ENCODE peak calls at places on chromosomes 3 and 15, in six cellular contexts. K is ovary, O is cardiac muscle cell, G is H9, N is HAP-1, A is adrenal gland. U is an unnamed sample.

GRCh38 chr15:92104069-92104468 is 250.6 kb downstream of the SLCO3A1 start:
- DNase-seq in O (no peak), A (no peak), G (no peak), N (no peak), K (no peak), U (no peak)

GRCh38 chr3:106823706-106824105 is 553.5 kb upstream of the CCDC54 start:
- DNase-seq in O (no peak), G (no peak), K (no peak), N (no peak), A (no peak), U (no peak)

GRCh38 chr3:20064796-20065564 is 24.7 kb downstream of the KAT2B start:
- DNase-seq in G (no peak), O (no peak), N (no peak), K (no peak), A (no peak), U (no peak)

GRCh38 chr3:18510947-18511346 is 85.8 kb upstream of the SATB1 start:
- DNase-seq in A (no peak), K (no peak), O (no peak), N (no peak), G (no peak), U (no peak)

GRCh38 chr3:41167722-41168497 is 31.4 kb upstream of the CTNNB1 start:
- DNase-seq in G (no peak), O (no peak), N (no peak), A (no peak), K (no peak), U (no peak)

GRCh38 chr3:188627652-188628051 is 473.7 kb downstream of the LPP start:
- DNase-seq in A (no peak), N (no peak), G (no peak), K (no peak), O (peak; percentile 20), U (no peak)

GRCh38 chr3:63046152-63046551 is 170.9 kb upstream of the CADPS start:
- DNase-seq in O (no peak), G (no peak), A (no peak), K (no peak), N (no peak), U (no peak)

GRCh38 chr3:79521221-79521848 is 246.5 kb downstream of the ROBO1 start:
- DNase-seq in A (no peak), O (peak; percentile 62), G (no peak), N (peak; percentile 41), K (no peak), U (no peak)

GRCh38 chr15:72493220-72493619 is 19.1 kb downstream of the ARIH1 start:
- DNase-seq in G (no peak), K (no peak), O (no peak), N (no peak), A (no peak), U (no peak)

GRCh38 chr3:37892917-37893595 is 31.4 kb downstream of the CTDSPL start:
- DNase-seq in A (peak; percentile 85), G (no peak), O (peak; percentile 46), K (no peak), N (no peak), U (peak; percentile 87)

GRCh38 chr15:52331490-52332240 is 36.1 kb upstream of the MYO5C start:
- DNase-seq in N (peak; percentile 28), O (peak; percentile 63), G (no peak), A (peak; percentile 68), K (no peak), U (no peak)

GRCh38 chr15:61479601-61480000 is 250.5 kb upstream of the RORA start:
- DNase-seq in A (no peak), K (no peak), N (no peak), O (no peak), G (no peak), U (no peak)

GRCh38 chr3:124246949-124247348 is 255.0 kb upstream of the ROPN1 start:
- DNase-seq in O (no peak), A (no peak), G (no peak), N (peak; percentile 37), K (no peak), U (no peak)

GRCh38 chr3:103730744-103731143 is 1295.9 kb downstream of the ZPLD1 start:
- DNase-seq in K (no peak), N (no peak), A (no peak), O (no peak), G (no peak), U (no peak)
- H3K4me1 ChIP-seq in K (no peaks in the 10 kb centered on the region), N (no peaks in the 10 kb centered on the region), A (no peaks in the 10 kb centered on the region), O (no peaks in the 10 kb centered on the region), G (no peaks in the 10 kb centered on the region), U (no peaks in the 10 kb centered on the region)

GRCh38 chr3:4517095-4517494 is 23.9 kb downstream of the ITPR1 start:
- DNase-seq in N (no peak), O (no peak), G (no peak), K (no peak), A (no peak), U (no peak)
- H3K4me1 ChIP-seq in N (no peaks in the 10 kb centered on the region), O (peaks cover 40% of the 10 kb centered on the region), G (peaks cover 7% of the 10 kb centered on the region), K (peaks cover 23% of the 10 kb centered on the region), A (peaks cover 33% of the 10 kb centered on the region), U (peaks cover 28% of the 10 kb centered on the region)

DNA sequence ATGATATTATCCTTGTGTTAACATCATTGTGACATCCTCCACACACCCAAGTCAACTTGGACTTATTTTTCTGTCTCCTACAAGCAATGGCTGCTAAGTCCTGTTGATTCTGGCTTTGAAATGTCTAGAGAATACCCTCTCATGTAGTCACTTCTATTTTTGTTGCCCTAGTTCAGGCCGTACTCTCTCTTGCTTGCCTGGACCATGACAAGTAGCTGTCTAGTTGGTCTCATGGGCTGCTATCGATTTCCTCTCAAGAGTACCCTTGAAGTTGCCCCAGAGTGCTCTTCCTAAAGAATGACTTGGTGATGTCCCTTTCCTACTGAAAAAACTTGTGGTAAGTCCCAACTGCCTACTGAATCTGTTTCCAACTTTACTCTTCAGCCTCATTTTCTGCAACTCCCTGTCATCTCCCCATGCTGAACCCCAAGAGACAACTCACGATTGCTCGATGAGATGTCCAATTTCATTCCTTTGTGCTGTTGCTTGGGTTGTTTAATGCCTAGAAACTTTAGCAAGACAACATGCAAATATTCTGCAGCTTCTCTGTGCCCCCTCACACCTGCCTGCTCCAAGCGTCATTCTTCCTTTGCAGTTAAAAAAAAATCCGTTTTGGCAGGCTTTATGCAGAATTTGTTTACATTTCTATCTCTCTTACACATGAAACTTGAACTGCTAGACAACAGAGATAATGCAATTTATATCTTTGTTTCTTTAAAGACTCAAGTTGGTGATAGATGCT is 52.9 kb downstream of the CHST2 start:
- DNase-seq in A (no peak), N (no peak), K (no peak), G (no peak), O (no peak), U (no peak)
- H3K4me1 ChIP-seq in A (no peaks in the 10 kb centered on the region), N (no peaks in the 10 kb centered on the region), K (peaks cover 7% of the 10 kb centered on the region), G (no peaks in the 10 kb centered on the region), O (no peaks in the 10 kb centered on the region), U (no peaks in the 10 kb centered on the region)

GRCh38 chr3:46948830-46949671 is 27.5 kb downstream of the CCDC12 start:
- DNase-seq in N (no peak), G (peak; percentile 41), A (peak; percentile 80), O (no peak), K (no peak), U (peak; percentile 65)

GRCh38 chr3:46947545-46947899 is 29.0 kb downstream of the CCDC12 start:
- DNase-seq in A (no peak), K (no peak), G (no peak), N (no peak), O (no peak), U (no peak)

GRCh38 chr3:46946416-46946815 is 30.1 kb downstream of the CCDC12 start:
- DNase-seq in G (no peak), K (no peak), N (no peak), O (no peak), A (no peak), U (no peak)

GRCh38 chr3:46947981-46948791 is 28.4 kb downstream of the CCDC12 start:
- DNase-seq in G (no peak), O (peak; percentile 72), K (no peak), A (peak; percentile 97), N (no peak), U (no peak)

DNA sequence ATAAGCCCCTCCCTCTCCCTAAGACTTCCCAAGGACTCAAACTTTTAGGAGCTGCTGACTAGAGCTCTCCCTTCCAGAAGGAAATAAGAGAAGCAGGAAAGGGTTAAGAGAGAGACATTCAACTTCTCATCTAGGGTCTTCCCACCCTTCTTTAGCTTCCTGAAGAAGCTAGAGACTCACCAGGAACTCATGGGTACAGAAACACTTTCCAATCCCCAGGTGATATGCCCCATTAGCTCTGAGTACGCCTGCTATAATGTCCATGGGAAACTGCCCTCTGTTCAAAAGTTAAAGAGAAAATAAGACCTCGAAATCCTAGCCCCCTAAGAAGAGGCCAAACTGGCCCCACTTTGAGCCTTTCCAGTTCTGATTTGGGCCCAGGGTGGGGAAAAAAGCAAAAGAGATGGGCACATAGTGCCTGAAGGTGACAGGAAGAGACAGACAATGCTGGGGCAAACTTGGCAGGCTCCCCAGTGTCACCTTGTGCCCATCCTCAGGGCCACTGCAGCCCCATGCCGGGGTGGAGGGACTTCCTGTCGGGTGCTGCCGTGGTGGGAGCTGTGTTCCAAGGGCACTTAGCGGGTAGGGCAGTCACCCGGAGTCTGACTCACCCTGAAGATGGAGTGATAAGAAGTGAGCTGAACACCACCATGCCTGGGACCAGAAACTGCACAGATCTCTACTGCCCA is 29.5 kb downstream of the CCDC12 start:
- DNase-seq in N (no peak), K (no peak), G (no peak), O (no peak), A (peak; percentile 95), U (no peak)
- H3K4me1 ChIP-seq in N (no peaks in the 10 kb centered on the region), K (peaks cover 44% of the 10 kb centered on the region), G (peaks cover 5% of the 10 kb centered on the region), O (peaks cover 74% of the 10 kb centered on the region), A (peaks cover 89% of the 10 kb centered on the region), U (peaks cover 62% of the 10 kb centered on the region)

GRCh38 chr3:71444861-71445259 is 138.7 kb downstream of the FOXP1 start:
- DNase-seq in K (no peak), N (no peak), A (no peak), G (no peak), O (no peak), U (no peak)

GRCh38 chr3:71447803-71448202 is 135.7 kb downstream of the FOXP1 start:
- DNase-seq in K (no peak), A (no peak), N (no peak), G (no peak), O (no peak), U (no peak)

GRCh38 chr3:71447197-71447596 is 136.3 kb downstream of the FOXP1 start:
- DNase-seq in G (no peak), N (no peak), K (no peak), A (no peak), O (no peak), U (no peak)

GRCh38 chr3:71446734-71447133 is 136.8 kb downstream of the FOXP1 start:
- DNase-seq in G (no peak), K (no peak), O (no peak), A (no peak), N (no peak), U (no peak)

GRCh38 chr3:71446260-71446659 is 137.3 kb downstream of the FOXP1 start:
- DNase-seq in O (no peak), N (no peak), A (no peak), K (no peak), G (no peak), U (no peak)
- H3K4me1 ChIP-seq in O (peaks cover 52% of the 10 kb centered on the region), N (no peaks in the 10 kb centered on the region), A (peaks cover 12% of the 10 kb centered on the region), K (peaks cover 3% of the 10 kb centered on the region), G (peaks cover 2% of the 10 kb centered on the region), U (no peaks in the 10 kb centered on the region)

GRCh38 chr3:52817221-52817620 is 13.3 kb downstream of the ITIH4 start:
- DNase-seq in G (no peak), A (no peak), K (no peak), N (no peak), O (no peak), U (no peak)
- H3K4me1 ChIP-seq in G (peaks cover 4% of the 10 kb centered on the region), A (no peaks in the 10 kb centered on the region), K (no peaks in the 10 kb centered on the region), N (no peaks in the 10 kb centered on the region), O (peaks cover 5% of the 10 kb centered on the region), U (no peaks in the 10 kb centered on the region)